ENCODE peak calls at places on chromosome 22, in six cellular contexts. V, X, N, H, O and G are unnamed samples.

GRCh38 chr22:35868938-35869337 is 151.3 kb downstream of the APOL5 start:
- DNase-seq in O (no peak), N (no peak), X (no peak), V (no peak), H (no peak), G (peak)

GRCh38 chr22:50675553-50676199 is 3.1 kb downstream of the SHANK3 start:
- DNase-seq in X (no peak), O (no peak), N (no peak), V (peak), H (no peak), G (no peak)

GRCh38 chr22:41620646-41621098 is at the start of gene DESI1:
- DNase-seq in X (peak), O (no peak), V (no peak), N (peak), H (peak), G (no peak)

GRCh38 chr22:20511578-20512259 is 4.3 kb downstream of the MED15 start:
- DNase-seq in H (no peak), V (no peak), O (no peak), X (no peak), N (no peak), G (no peak)

GRCh38 chr22:20084547-20085413 is 4.7 kb downstream of the DGCR8 start:
- DNase-seq in X (peak), N (no peak), H (no peak), V (no peak), O (no peak), G (no peak)

GRCh38 chr22:47335460-47335859 is 573.0 kb downstream of the TBC1D22A start:
- DNase-seq in O (no peak), H (no peak), V (peak), X (no peak), N (no peak), G (no peak)

GRCh38 chr22:27133951-27134664 is 476.7 kb downstream of the MIAT start:
- DNase-seq in X (no peak), N (peak), V (peak), O (peak), H (peak), G (peak)

GRCh38 chr22:27987557-27987956 is 68.5 kb upstream of the PITPNB start:
- DNase-seq in V (peak), N (peak), X (no peak), O (no peak), H (peak), G (peak)

GRCh38 chr22:41699264-41700104 is at the start of gene MEI1:
- DNase-seq in O (peak), X (peak), H (peak), N (peak), V (peak), G (peak)

GRCh38 chr22:47128216-47129215 is 366.1 kb downstream of the TBC1D22A start:
- DNase-seq in H (no peak), V (no peak), N (no peak), X (no peak), O (no peak), G (no peak)

GRCh38 chr22:29299136-29299900 is 7.1 kb upstream of the GAS2L1 start:
- DNase-seq in N (no peak), V (peak), H (no peak), X (no peak), O (no peak), G (no peak)

GRCh38 chr22:26887456-26887855 is 230.1 kb downstream of the MIAT start:
- DNase-seq in O (peak), V (no peak), N (no peak), X (peak), H (peak), G (peak)

GRCh38 chr22:35477911-35478582 is 62.6 kb upstream of the RASD2 start:
- DNase-seq in H (peak), X (peak), N (peak), O (peak), V (no peak), G (peak)

GRCh38 chr22:40641269-40641668 is 4.8 kb upstream of the MRTFA start:
- DNase-seq in N (no peak), H (no peak), V (no peak), X (no peak), O (peak), G (no peak)

GRCh38 chr22:28151241-28151640 is 232.2 kb upstream of the PITPNB start:
- DNase-seq in X (no peak), N (no peak), O (no peak), V (no peak), H (no peak), G (peak)

GRCh38 chr22:18126606-18127005 is 16.0 kb downstream of the TUBA8 start:
- DNase-seq in N (no peak), X (no peak), H (no peak), O (no peak), V (no peak), G (no peak)
- TF ChIP-seq CTCF in N (no peak), X (no peak), H (no peak), O (no peak), V (no peak), G (no peak)

DNA sequence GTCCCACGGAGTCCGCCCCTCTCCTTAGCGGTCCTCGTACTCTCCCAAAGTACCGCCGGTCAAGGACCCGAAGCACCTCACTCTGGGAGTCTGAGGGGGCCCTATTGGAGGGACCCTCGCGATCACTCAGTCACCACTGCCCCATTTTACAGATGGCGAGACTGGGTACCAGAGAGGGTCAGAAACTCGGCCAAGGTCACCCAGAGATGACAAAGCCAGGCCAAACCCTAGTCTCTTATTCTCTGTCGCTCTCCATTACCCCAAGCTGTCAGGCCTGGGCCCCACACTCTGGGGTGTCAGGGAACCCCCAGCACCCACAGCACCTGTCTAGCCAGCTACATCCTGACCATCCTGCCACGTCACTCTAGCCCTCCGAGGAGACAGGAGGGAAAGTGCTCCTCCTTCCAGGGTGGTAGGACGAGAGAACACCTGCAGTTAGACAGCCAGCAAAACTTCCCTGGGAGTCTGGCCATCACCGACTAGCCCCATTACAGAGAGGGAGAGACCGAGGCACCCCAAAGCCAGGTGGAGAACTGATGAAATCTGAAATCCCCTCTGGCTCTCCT is 1.4 kb upstream of the KCNJ4 start:
- DNase-seq in V (no peak), N (no peak), X (no peak), O (no peak), H (no peak), G (no peak)
- H3K4me3 ChIP-seq in V (peak), N (peak), X (peak), O (no peak), H (no peak), G (no peak)

DNA sequence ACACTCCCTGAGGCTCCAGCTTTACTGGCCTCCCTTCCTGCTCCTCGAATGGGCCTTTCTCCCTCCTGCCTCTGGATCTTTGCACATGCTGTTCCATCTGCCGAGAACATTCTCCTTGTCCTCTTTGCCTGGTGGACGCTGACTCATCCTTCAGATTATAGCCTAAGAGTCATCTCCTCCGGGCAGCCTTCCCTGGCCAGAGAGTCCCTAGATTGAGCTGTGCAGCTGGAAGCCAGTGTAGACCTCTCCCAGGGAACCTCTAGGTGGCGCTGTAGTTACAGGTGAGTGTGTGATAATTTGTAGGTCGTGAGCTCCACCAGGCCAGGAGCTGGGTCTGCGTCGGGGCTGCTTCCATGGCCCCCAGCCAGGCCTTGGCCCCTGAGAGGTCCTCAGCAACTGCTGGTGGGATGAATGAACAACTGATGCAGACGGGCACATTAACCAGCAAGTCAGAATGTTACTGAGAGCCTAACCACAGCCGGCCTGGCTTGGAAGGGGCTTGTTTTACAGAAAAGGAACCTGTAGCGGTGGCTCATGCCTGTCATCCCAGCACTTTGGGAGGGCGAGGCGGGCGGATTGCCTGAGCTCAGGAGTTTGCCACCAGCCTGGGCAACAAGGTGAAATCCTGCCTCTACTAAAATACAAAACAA is 8.7 kb downstream of the PNPLA5 start:
- DNase-seq in O (peak), X (peak), H (peak), N (no peak), V (no peak), G (peak)
- TF ChIP-seq CTCF in O (peak), X (peak), H (peak), N (peak), V (peak), G (peak)

GRCh38 chr22:37638351-37639069 is 959 bp upstream of the SH3BP1 start:
- DNase-seq in O (no peak), V (no peak), N (no peak), H (no peak), X (no peak), G (no peak)

GRCh38 chr22:37639771-37640590 is 512 bp downstream of the SH3BP1 start:
- DNase-seq in H (no peak), V (no peak), O (no peak), X (no peak), N (no peak), G (no peak)

GRCh38 chr22:37641251-37641949 is 1.9 kb downstream of the SH3BP1 start:
- DNase-seq in N (no peak), V (no peak), X (no peak), H (no peak), O (no peak), G (no peak)

GRCh38 chr22:37639070-37639760 is at the start of gene SH3BP1:
- DNase-seq in O (no peak), V (no peak), X (peak), N (no peak), H (peak), G (peak)

DNA sequence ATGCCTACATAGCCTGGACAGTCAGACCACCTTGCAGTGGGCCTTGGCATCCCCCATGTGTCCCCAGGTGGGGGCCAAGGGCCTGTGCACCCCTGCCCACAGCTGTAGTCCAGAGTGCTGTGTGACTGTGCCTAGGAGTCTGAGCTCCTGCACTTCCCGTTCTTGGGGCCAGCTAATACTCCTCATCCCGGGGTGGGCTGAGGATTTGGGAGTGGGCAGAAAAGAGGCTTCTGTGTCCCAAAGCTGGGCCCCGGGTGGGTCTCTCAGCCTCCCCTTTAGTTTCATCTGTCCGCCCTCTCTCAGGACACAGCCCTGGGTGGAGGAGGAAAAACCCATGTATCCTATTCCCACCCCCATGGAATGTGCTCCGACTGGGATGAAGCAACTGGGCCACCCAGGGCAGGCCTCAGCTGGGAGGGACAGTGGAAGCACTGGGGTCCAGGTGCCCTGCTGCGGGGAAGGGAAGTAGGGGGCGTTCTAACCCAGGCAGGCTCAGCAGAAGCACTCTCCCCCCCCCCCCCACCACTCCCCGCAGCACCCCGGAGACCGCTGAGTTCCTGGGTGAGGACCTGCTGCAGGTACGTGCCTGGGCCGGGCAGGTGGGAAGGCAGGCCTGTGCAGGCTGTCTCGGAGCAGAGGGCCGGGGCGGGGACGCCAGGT is 1.3 kb downstream of the SH3BP1 start:
- DNase-seq in O (no peak), H (no peak), N (no peak), V (no peak), X (no peak), G (no peak)
- H3K4me3 ChIP-seq in O (no peak), H (peak), N (peak), V (no peak), X (peak), G (peak)

GRCh38 chr22:37470087-37470445 is 16.1 kb downstream of the MFNG start:
- DNase-seq in O (no peak), V (no peak), N (no peak), X (no peak), H (no peak), G (peak)

GRCh38 chr22:37474447-37475090 is 11.6 kb downstream of the MFNG start:
- DNase-seq in X (no peak), O (no peak), N (no peak), V (no peak), H (no peak), G (no peak)

GRCh38 chr22:37471721-37472417 is 14.3 kb downstream of the MFNG start:
- DNase-seq in N (no peak), H (no peak), X (no peak), V (no peak), O (no peak), G (no peak)

GRCh38 chr22:37473437-37473946 is 12.7 kb downstream of the MFNG start:
- DNase-seq in H (no peak), V (no peak), N (no peak), O (no peak), X (no peak), G (no peak)

GRCh38 chr22:37472418-37473006 is 13.7 kb downstream of the MFNG start:
- DNase-seq in N (no peak), H (peak), O (no peak), V (no peak), X (peak), G (peak)
- TF ChIP-seq CTCF in N (no peak), H (peak), O (peak), V (peak), X (peak), G (peak)

GRCh38 chr22:45212992-45213751 is 27.5 kb downstream of the KIAA0930 start:
- DNase-seq in N (peak), X (no peak), H (peak), O (peak), V (peak), G (peak)
- H3K4me3 ChIP-seq in N (peak), X (peak), H (peak), O (no peak), V (peak), G (peak)

DNA sequence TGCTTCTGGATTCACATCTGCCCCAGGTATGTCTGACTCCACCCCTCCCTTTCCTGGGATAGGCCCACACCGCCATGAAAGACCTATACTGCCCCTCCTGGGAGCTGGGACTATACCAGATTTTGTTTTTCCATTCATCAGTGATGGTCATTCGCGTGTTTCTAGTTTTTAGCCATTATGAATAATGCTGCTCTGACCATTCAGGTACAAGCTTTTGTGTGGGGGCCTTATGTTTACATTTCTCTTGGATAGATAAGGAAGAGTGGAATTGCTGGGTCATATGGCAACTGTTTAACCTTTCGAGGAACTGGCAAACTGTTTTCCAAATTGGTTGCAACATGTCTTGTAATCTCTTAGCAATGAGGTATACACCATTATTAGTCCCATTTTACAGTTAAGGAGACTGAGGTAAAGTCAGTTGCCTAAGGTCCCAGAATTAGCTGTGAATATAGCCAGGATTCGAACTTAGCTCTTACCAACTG is 1.2 kb upstream of the TBC1D10A start:
- DNase-seq in X (no peak), V (no peak), O (no peak), N (no peak), H (no peak), G (no peak)
- TF ChIP-seq CTCF in X (no peak), V (no peak), O (no peak), N (no peak), H (no peak), G (no peak)

GRCh38 chr22:24434472-24435322 is 7.3 kb downstream of the ADORA2A start:
- DNase-seq in H (no peak), O (peak), N (no peak), V (no peak), X (no peak), G (no peak)

GRCh38 chr22:24435323-24435645 is 7.9 kb downstream of the ADORA2A start:
- DNase-seq in H (no peak), X (no peak), V (no peak), O (no peak), N (no peak), G (no peak)

GRCh38 chr22:24432059-24432853 is 4.9 kb downstream of the ADORA2A start:
- DNase-seq in V (peak), O (no peak), N (no peak), H (peak), X (peak), G (peak)

GRCh38 chr22:24433001-24433867 is 5.8 kb downstream of the ADORA2A start:
- DNase-seq in X (no peak), N (no peak), H (no peak), V (no peak), O (no peak), G (no peak)

GRCh38 chr22:24433868-24434471 is 6.6 kb downstream of the ADORA2A start:
- DNase-seq in V (no peak), H (no peak), N (no peak), X (peak), O (peak), G (peak)
- H3K4me3 ChIP-seq in V (no peak), H (no peak), N (no peak), X (no peak), O (no peak), G (no peak)

GRCh38 chr22:33467718-33468117 is 409.5 kb upstream of the SYN3 start:
- DNase-seq in O (no peak), N (no peak), X (no peak), H (no peak), V (no peak), G (peak)
- TF ChIP-seq CTCF in O (no peak), N (no peak), X (no peak), H (peak), V (peak), G (peak)

GRCh38 chr22:42855211-42855610 is 1.9 kb downstream of the ARFGAP3 start:
- DNase-seq in X (no peak), H (no peak), N (no peak), V (no peak), O (no peak), G (no peak)

GRCh38 chr22:42855726-42856125 is 1.3 kb downstream of the ARFGAP3 start:
- DNase-seq in H (no peak), V (no peak), O (no peak), N (no peak), X (no peak), G (no peak)

GRCh38 chr22:42856865-42857704 is at the start of gene ARFGAP3:
- DNase-seq in N (peak), O (peak), H (peak), X (peak), V (peak), G (peak)

GRCh38 chr22:42856179-42856864 is 751 bp downstream of the ARFGAP3 start:
- DNase-seq in H (peak), V (peak), O (peak), N (peak), X (peak), G (peak)

GRCh38 chr22:42857845-42858481 is 890 bp upstream of the ARFGAP3 start:
- DNase-seq in H (no peak), V (no peak), O (peak), N (no peak), X (no peak), G (no peak)
- H3K4me3 ChIP-seq in H (no peak), V (no peak), O (no peak), N (peak), X (no peak), G (no peak)